ENCODE peak calls at places on chromosomes 5 and 9, in four cellular contexts. One of them, this sample, is unnamed.
A peak's percentile ranks its signal among the peaks of the same experiment; 100 is the strongest.

GRCh38 chr9:108885643-108886348 is 23.7 kb downstream of the ACTL7A start:
- DNase-seq in epithelial cell of esophagus: peak; percentile 91
- DNase-seq in GM12865: peak; percentile 95
- DNase-seq in NCI-H2227 treated with DMSO at 0.1 percent for 48 hours: peak; percentile 59
- DNase-seq in this sample: peak; percentile 80

GRCh38 chr9:98971168-98971914 is 27.6 kb downstream of the COL15A1 start:
- DNase-seq in epithelial cell of esophagus: peak; percentile 44
- DNase-seq in GM12865: no peak
- DNase-seq in NCI-H2227 treated with DMSO at 0.1 percent for 48 hours: no peak
- DNase-seq in this sample: peak; percentile 89

GRCh38 chr5:78472469-78473106 is 112.2 kb downstream of the SCAMP1 start:
- DNase-seq in epithelial cell of esophagus: peak; percentile 37
- DNase-seq in GM12865: no peak
- DNase-seq in NCI-H2227 treated with DMSO at 0.1 percent for 48 hours: no peak
- DNase-seq in this sample: peak; percentile 18

GRCh38 chr5:177308740-177309139 is 3.0 kb downstream of the MXD3 start:
- DNase-seq in epithelial cell of esophagus: no peak
- DNase-seq in GM12865: no peak
- DNase-seq in NCI-H2227 treated with DMSO at 0.1 percent for 48 hours: no peak
- DNase-seq in this sample: no peak

GRCh38 chr9:70411930-70412677 is 2.4 kb downstream of the KLF9 start:
- DNase-seq in epithelial cell of esophagus: peak; percentile 79
- DNase-seq in GM12865: peak; percentile 47
- DNase-seq in NCI-H2227 treated with DMSO at 0.1 percent for 48 hours: no peak
- DNase-seq in this sample: peak; percentile 84

GRCh38 chr5:146338774-146339714 is at the start of gene POU4F3:
- DNase-seq in epithelial cell of esophagus: no peak
- DNase-seq in GM12865: no peak
- DNase-seq in NCI-H2227 treated with DMSO at 0.1 percent for 48 hours: no peak
- DNase-seq in this sample: no peak

GRCh38 chr9:121353246-121353975 is 16.6 kb downstream of the STOM start:
- DNase-seq in epithelial cell of esophagus: no peak
- DNase-seq in GM12865: peak; percentile 54
- DNase-seq in NCI-H2227 treated with DMSO at 0.1 percent for 48 hours: no peak
- DNase-seq in this sample: no peak

GRCh38 chr5:133252133-133252480 is 200.3 kb downstream of the HSPA4 start:
- DNase-seq in epithelial cell of esophagus: no peak
- DNase-seq in GM12865: no peak
- DNase-seq in NCI-H2227 treated with DMSO at 0.1 percent for 48 hours: no peak
- DNase-seq in this sample: no peak

GRCh38 chr5:31492824-31493223 is 39.1 kb downstream of the DROSHA start:
- DNase-seq in epithelial cell of esophagus: peak; percentile 26
- DNase-seq in GM12865: no peak
- DNase-seq in NCI-H2227 treated with DMSO at 0.1 percent for 48 hours: no peak
- DNase-seq in this sample: no peak

GRCh38 chr9:5800969-5801738 is 31.8 kb downstream of the ERMP1 start:
- DNase-seq in epithelial cell of esophagus: peak; percentile 11
- DNase-seq in GM12865: no peak
- DNase-seq in NCI-H2227 treated with DMSO at 0.1 percent for 48 hours: no peak
- DNase-seq in this sample: no peak